ENCODE peak calls at places on chromosomes 2 and 18, in four cellular contexts. F is effector memory CD4-positive, alpha-beta T cell; C is cardiac muscle cell; J is psoas muscle. B is an unnamed sample.

GRCh38 chr2:55901322-55901721 is 22.3 kb downstream of the EFEMP1 start:
- DNase-seq in F (no peak), C (peak; percentile 56), J (no peak), B (no peak)

GRCh38 chr2:176177580-176178270 is 10.7 kb upstream of the HOXD1 start:
- DNase-seq in F (no peak), C (no peak), J (no peak), B (no peak)

GRCh38 chr18:32919799-32920198 is 147.0 kb upstream of the KLHL14 start:
- DNase-seq in F (no peak), C (no peak), J (no peak), B (no peak)

GRCh38 chr2:180337136-180337535 is 330.0 kb upstream of the CWC22 start:
- DNase-seq in F (no peak), C (no peak), J (no peak), B (no peak)

GRCh38 chr18:36933552-36933951 is 104.6 kb downstream of the KIAA1328 start:
- DNase-seq in F (no peak), C (no peak), J (no peak), B (no peak)

GRCh38 chr18:4831791-4832375 is 365.2 kb downstream of the AKAIN1 start:
- DNase-seq in F (no peak), C (no peak), J (no peak), B (no peak)

GRCh38 chr2:98869868-98870267 is 66.2 kb downstream of the CRACDL start:
- DNase-seq in F (no peak), C (no peak), J (no peak), B (no peak)

GRCh38 chr18:79737426-79737825 is 57.8 kb downstream of the CTDP1 start:
- DNase-seq in F (no peak), C (no peak), J (no peak), B (no peak)

GRCh38 chr2:236155406-236155805 is 12.8 kb downstream of the GBX2 start:
- DNase-seq in F (no peak), C (no peak), J (no peak), B (no peak)

GRCh38 chr2:60500861-60501260 is 52.6 kb downstream of the BCL11A start:
- DNase-seq in F (no peak), C (no peak), J (no peak), B (no peak)

GRCh38 chr2:29112379-29112778 is 2.8 kb upstream of the CLIP4 start:
- DNase-seq in F (no peak), C (no peak), J (no peak), B (no peak)

GRCh38 chr2:54329482-54330225 is 73.6 kb upstream of the TSPYL6 start:
- DNase-seq in F (no peak), C (peak; percentile 69), J (no peak), B (no peak)

GRCh38 chr2:15993666-15994065 is 53.3 kb downstream of the MYCN start:
- DNase-seq in F (no peak), C (no peak), J (no peak), B (no peak)

GRCh38 chr2:238515411-238515810 is 88.7 kb downstream of the ASB1 start:
- DNase-seq in F (no peak), C (peak; percentile 52), J (no peak), B (no peak)

GRCh38 chr2:222736301-222736700 is 64.8 kb downstream of the MOGAT1 start:
- DNase-seq in F (no peak), C (peak; percentile 54), J (no peak), B (no peak)

GRCh38 chr2:163748420-163748819 is 12.6 kb upstream of the FIGN start:
- DNase-seq in F (no peak), C (no peak), J (no peak), B (no peak)

GRCh38 chr2:71605781-71606241 is 152.4 kb downstream of the DYSF start:
- DNase-seq in F (no peak), C (no peak), J (peak; percentile 44), B (no peak)

GRCh38 chr2:71606244-71606643 is 152.9 kb downstream of the DYSF start:
- DNase-seq in F (no peak), C (no peak), J (peak; percentile 35), B (no peak)

GRCh38 chr2:71604709-71605085 is 151.3 kb downstream of the DYSF start:
- DNase-seq in F (no peak), C (no peak), J (no peak), B (no peak)

GRCh38 chr2:71603851-71604708 is 150.7 kb downstream of the DYSF start:
- DNase-seq in F (no peak), C (peak; percentile 26), J (peak; percentile 36), B (no peak)

DNA sequence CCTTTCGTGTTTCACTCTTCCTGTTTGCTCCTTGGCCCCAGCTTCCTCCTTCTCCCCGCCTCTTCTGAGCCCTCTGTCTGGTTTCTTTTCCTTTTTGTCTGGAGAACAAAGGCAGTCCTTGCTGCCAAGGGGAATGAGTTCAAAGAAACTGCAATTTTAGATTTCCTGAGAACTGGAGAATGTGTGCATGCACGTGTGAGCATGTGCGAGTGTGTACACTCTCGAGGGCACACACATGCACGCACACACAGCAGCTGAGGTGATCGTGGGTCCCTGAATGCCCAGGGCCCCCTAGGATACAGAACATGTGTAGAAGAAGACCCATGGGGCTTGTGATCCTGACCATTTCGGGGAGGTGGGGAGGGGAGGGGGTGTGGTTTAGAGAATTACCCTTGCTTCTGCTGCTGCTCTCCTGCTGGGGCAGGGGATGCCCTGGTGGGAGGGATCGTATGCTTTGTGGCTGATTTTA is 151.8 kb downstream of the DYSF start:
- DNase-seq in F (no peak), C (peak; percentile 25), J (peak; percentile 32), B (no peak)
- H3K27ac ChIP-seq in F (no peak overlapping the region), C (no peak overlapping the region), J (no peak overlapping the region), B (no peak overlapping the region)

DNA sequence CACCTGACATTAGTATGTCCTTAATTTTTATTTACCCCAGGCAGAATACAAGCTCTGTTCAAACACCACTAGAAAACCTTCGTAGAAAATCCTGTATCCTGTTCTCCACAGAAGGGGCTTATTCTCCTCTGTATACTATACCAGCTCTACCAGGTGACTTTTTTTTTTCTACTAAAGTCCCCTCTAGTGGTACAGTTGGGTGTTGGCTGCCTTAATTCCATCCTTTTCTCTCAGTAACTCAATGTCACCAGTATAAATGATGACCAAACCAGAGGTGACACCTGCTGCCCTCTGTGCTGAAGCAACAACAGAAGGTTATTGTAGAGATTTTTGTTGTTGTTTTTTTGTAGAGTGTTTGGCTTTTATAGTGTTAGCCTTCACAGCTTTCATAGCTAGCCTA is 1322.0 kb downstream of the LRP1B start:
- DNase-seq in F (no peak), C (peak; percentile 2), J (no peak), B (no peak)
- H3K4me3 ChIP-seq in F (no peak overlapping the region), C (no peak overlapping the region), J (no peak overlapping the region), B (no peak overlapping the region)

GRCh38 chr2:205722538-205722878 is 40.2 kb downstream of the NRP2 start:
- DNase-seq in F (no peak), C (no peak), J (no peak), B (no peak)

GRCh38 chr2:205725059-205725458 is 42.8 kb downstream of the NRP2 start:
- DNase-seq in F (no peak), C (no peak), J (no peak), B (no peak)

GRCh38 chr2:205721057-205721767 is 38.9 kb downstream of the NRP2 start:
- DNase-seq in F (no peak), C (no peak), J (no peak), B (no peak)

GRCh38 chr2:205720451-205720902 is 38.2 kb downstream of the NRP2 start:
- DNase-seq in F (no peak), C (no peak), J (no peak), B (no peak)

GRCh38 chr2:205723174-205723573 is 40.9 kb downstream of the NRP2 start:
- DNase-seq in F (no peak), C (peak; percentile 44), J (no peak), B (no peak)
- H3K27ac ChIP-seq in F (no peak overlapping the region), C (no peak overlapping the region), J (no peak overlapping the region), B (no peak overlapping the region)

GRCh38 chr2:121285077-121285449 is at the start of gene TFCP2L1:
- DNase-seq in F (no peak), C (peak; percentile 4), J (no peak), B (no peak)
- H3K4me3 ChIP-seq in F (peak within 1 kb of the TSS; percentile 32), C (peak within 1 kb of the TSS; percentile 37), J (peak within 1 kb of the TSS; percentile 61), B (no peak within 1 kb of the TSS)

GRCh38 chr2:172489682-172490081 is 62.3 kb downstream of the ITGA6 start:
- DNase-seq in F (no peak), C (peak; percentile 21), J (no peak), B (no peak)
- H3K27ac ChIP-seq in F (no peak overlapping the region), C (no peak overlapping the region), J (no peak overlapping the region), B (peak overlapping the region; percentile 37)